ENCODE peak calls at places on chromosome 10, in nine cellular contexts. One of them, this sample, is unnamed.

GRCh38 chr10:124890225-124890624 is 51.7 kb upstream of the ZRANB1 start:
- DNase-seq in tibial artery: no peak
- DNase-seq in activated B cell treated with CpG ODN at 0.5 μM for 24 hours: no peak
- DNase-seq in activated CD4-positive, alpha-beta T cell treated with anti-CD3 and anti-CD28 coated beads, Interleukin-2, amount 50 U/mL, for 1 hour: no peak
- DNase-seq in cardiac fibroblast: no peak
- DNase-seq in NAMALWA: no peak
- DNase-seq in colonic mucosa: no peak
- DNase-seq in left cardiac atrium: no peak
- DNase-seq in HFF-Myc: no peak
- DNase-seq in this sample: no peak

GRCh38 chr10:77320852-77321496 is 316.6 kb downstream of the KCNMA1 start:
- DNase-seq in NAMALWA: no peak
- DNase-seq in cardiac fibroblast: peak
- DNase-seq in HFF-Myc: peak
- DNase-seq in left cardiac atrium: no peak
- DNase-seq in activated CD4-positive, alpha-beta T cell treated with anti-CD3 and anti-CD28 coated beads, Interleukin-2, amount 50 U/mL, for 1 hour: no peak
- DNase-seq in tibial artery: no peak
- DNase-seq in activated B cell treated with CpG ODN at 0.5 μM for 24 hours: no peak
- DNase-seq in colonic mucosa: no peak
- DNase-seq in this sample: no peak

GRCh38 chr10:76647276-76647675 is 990.3 kb downstream of the KCNMA1 start:
- DNase-seq in left cardiac atrium: no peak
- DNase-seq in activated B cell treated with CpG ODN at 0.5 μM for 24 hours: no peak
- DNase-seq in HFF-Myc: no peak
- DNase-seq in colonic mucosa: no peak
- DNase-seq in tibial artery: no peak
- DNase-seq in activated CD4-positive, alpha-beta T cell treated with anti-CD3 and anti-CD28 coated beads, Interleukin-2, amount 50 U/mL, for 1 hour: no peak
- DNase-seq in NAMALWA: no peak
- DNase-seq in cardiac fibroblast: no peak
- DNase-seq in this sample: no peak

GRCh38 chr10:58531084-58531695 is 18.5 kb downstream of the BICC1 start:
- DNase-seq in tibial artery: no peak
- DNase-seq in HFF-Myc: peak
- DNase-seq in activated CD4-positive, alpha-beta T cell treated with anti-CD3 and anti-CD28 coated beads, Interleukin-2, amount 50 U/mL, for 1 hour: peak
- DNase-seq in colonic mucosa: peak
- DNase-seq in NAMALWA: peak
- DNase-seq in left cardiac atrium: peak
- DNase-seq in activated B cell treated with CpG ODN at 0.5 μM for 24 hours: no peak
- DNase-seq in cardiac fibroblast: peak
- DNase-seq in this sample: peak

GRCh38 chr10:72736176-72736795 is 44.3 kb downstream of the MCU start:
- DNase-seq in activated B cell treated with CpG ODN at 0.5 μM for 24 hours: no peak
- DNase-seq in colonic mucosa: no peak
- DNase-seq in NAMALWA: no peak
- DNase-seq in cardiac fibroblast: peak
- DNase-seq in HFF-Myc: no peak
- DNase-seq in activated CD4-positive, alpha-beta T cell treated with anti-CD3 and anti-CD28 coated beads, Interleukin-2, amount 50 U/mL, for 1 hour: no peak
- DNase-seq in left cardiac atrium: no peak
- DNase-seq in tibial artery: no peak
- DNase-seq in this sample: no peak

GRCh38 chr10:17643339-17643754 is 604 bp upstream of the STAM start:
- DNase-seq in cardiac fibroblast: peak
- DNase-seq in NAMALWA: no peak
- DNase-seq in HFF-Myc: no peak
- DNase-seq in colonic mucosa: no peak
- DNase-seq in left cardiac atrium: peak
- DNase-seq in tibial artery: peak
- DNase-seq in activated CD4-positive, alpha-beta T cell treated with anti-CD3 and anti-CD28 coated beads, Interleukin-2, amount 50 U/mL, for 1 hour: peak
- DNase-seq in activated B cell treated with CpG ODN at 0.5 μM for 24 hours: peak
- DNase-seq in this sample: no peak

GRCh38 chr10:17452060-17452894 is 2.1 kb downstream of the ST8SIA6 start:
- DNase-seq in colonic mucosa: no peak
- DNase-seq in activated B cell treated with CpG ODN at 0.5 μM for 24 hours: no peak
- DNase-seq in activated CD4-positive, alpha-beta T cell treated with anti-CD3 and anti-CD28 coated beads, Interleukin-2, amount 50 U/mL, for 1 hour: no peak
- DNase-seq in tibial artery: no peak
- DNase-seq in cardiac fibroblast: no peak
- DNase-seq in HFF-Myc: no peak
- DNase-seq in NAMALWA: no peak
- DNase-seq in left cardiac atrium: no peak
- DNase-seq in this sample: no peak

GRCh38 chr10:124916098-124916584 is 25.8 kb upstream of the ZRANB1 start:
- DNase-seq in tibial artery: no peak
- DNase-seq in cardiac fibroblast: peak
- DNase-seq in NAMALWA: no peak
- DNase-seq in activated CD4-positive, alpha-beta T cell treated with anti-CD3 and anti-CD28 coated beads, Interleukin-2, amount 50 U/mL, for 1 hour: no peak
- DNase-seq in HFF-Myc: no peak
- DNase-seq in activated B cell treated with CpG ODN at 0.5 μM for 24 hours: no peak
- DNase-seq in colonic mucosa: no peak
- DNase-seq in left cardiac atrium: no peak
- DNase-seq in this sample: no peak

GRCh38 chr10:6348091-6348862 is 145.5 kb downstream of the PFKFB3 start:
- DNase-seq in colonic mucosa: peak
- DNase-seq in HFF-Myc: no peak
- DNase-seq in cardiac fibroblast: no peak
- DNase-seq in activated B cell treated with CpG ODN at 0.5 μM for 24 hours: peak
- DNase-seq in tibial artery: no peak
- DNase-seq in left cardiac atrium: peak
- DNase-seq in activated CD4-positive, alpha-beta T cell treated with anti-CD3 and anti-CD28 coated beads, Interleukin-2, amount 50 U/mL, for 1 hour: peak
- DNase-seq in NAMALWA: peak
- DNase-seq in this sample: peak

GRCh38 chr10:124259139-124259825 is 159.4 kb downstream of the OAT start:
- DNase-seq in NAMALWA: peak
- DNase-seq in colonic mucosa: no peak
- DNase-seq in activated CD4-positive, alpha-beta T cell treated with anti-CD3 and anti-CD28 coated beads, Interleukin-2, amount 50 U/mL, for 1 hour: no peak
- DNase-seq in left cardiac atrium: no peak
- DNase-seq in HFF-Myc: no peak
- DNase-seq in activated B cell treated with CpG ODN at 0.5 μM for 24 hours: no peak
- DNase-seq in cardiac fibroblast: no peak
- DNase-seq in tibial artery: no peak
- DNase-seq in this sample: peak

GRCh38 chr10:34885901-34886300 is 70.8 kb upstream of the PARD3 start:
- DNase-seq in left cardiac atrium: no peak
- DNase-seq in activated CD4-positive, alpha-beta T cell treated with anti-CD3 and anti-CD28 coated beads, Interleukin-2, amount 50 U/mL, for 1 hour: no peak
- DNase-seq in colonic mucosa: no peak
- DNase-seq in HFF-Myc: no peak
- DNase-seq in NAMALWA: no peak
- DNase-seq in cardiac fibroblast: no peak
- DNase-seq in tibial artery: no peak
- DNase-seq in activated B cell treated with CpG ODN at 0.5 μM for 24 hours: no peak
- DNase-seq in this sample: no peak

GRCh38 chr10:91901784-91902677 is 7.3 kb downstream of the FGFBP3 start:
- DNase-seq in left cardiac atrium: no peak
- DNase-seq in NAMALWA: no peak
- DNase-seq in tibial artery: no peak
- DNase-seq in colonic mucosa: peak
- DNase-seq in HFF-Myc: peak
- DNase-seq in cardiac fibroblast: peak
- DNase-seq in activated B cell treated with CpG ODN at 0.5 μM for 24 hours: no peak
- DNase-seq in activated CD4-positive, alpha-beta T cell treated with anti-CD3 and anti-CD28 coated beads, Interleukin-2, amount 50 U/mL, for 1 hour: peak
- DNase-seq in this sample: peak

GRCh38 chr10:57338823-57339558 is 928.7 kb downstream of the IPMK start:
- DNase-seq in NAMALWA: peak
- DNase-seq in HFF-Myc: peak
- DNase-seq in colonic mucosa: no peak
- DNase-seq in tibial artery: no peak
- DNase-seq in activated B cell treated with CpG ODN at 0.5 μM for 24 hours: no peak
- DNase-seq in cardiac fibroblast: peak
- DNase-seq in activated CD4-positive, alpha-beta T cell treated with anti-CD3 and anti-CD28 coated beads, Interleukin-2, amount 50 U/mL, for 1 hour: no peak
- DNase-seq in left cardiac atrium: no peak
- DNase-seq in this sample: peak

GRCh38 chr10:123462760-123463159 is 203.4 kb upstream of the GPR26 start:
- DNase-seq in colonic mucosa: no peak
- DNase-seq in HFF-Myc: no peak
- DNase-seq in activated B cell treated with CpG ODN at 0.5 μM for 24 hours: no peak
- DNase-seq in tibial artery: no peak
- DNase-seq in left cardiac atrium: no peak
- DNase-seq in activated CD4-positive, alpha-beta T cell treated with anti-CD3 and anti-CD28 coated beads, Interleukin-2, amount 50 U/mL, for 1 hour: no peak
- DNase-seq in NAMALWA: no peak
- DNase-seq in cardiac fibroblast: no peak
- DNase-seq in this sample: no peak

GRCh38 chr10:8112230-8112915 is 57.9 kb downstream of the GATA3 start:
- DNase-seq in left cardiac atrium: no peak
- DNase-seq in tibial artery: no peak
- DNase-seq in activated B cell treated with CpG ODN at 0.5 μM for 24 hours: no peak
- DNase-seq in activated CD4-positive, alpha-beta T cell treated with anti-CD3 and anti-CD28 coated beads, Interleukin-2, amount 50 U/mL, for 1 hour: no peak
- DNase-seq in cardiac fibroblast: no peak
- DNase-seq in NAMALWA: no peak
- DNase-seq in colonic mucosa: no peak
- DNase-seq in HFF-Myc: no peak
- DNase-seq in this sample: no peak

GRCh38 chr10:33760544-33760943 is 426.1 kb upstream of the NRP1 start:
- DNase-seq in activated B cell treated with CpG ODN at 0.5 μM for 24 hours: no peak
- DNase-seq in colonic mucosa: no peak
- DNase-seq in activated CD4-positive, alpha-beta T cell treated with anti-CD3 and anti-CD28 coated beads, Interleukin-2, amount 50 U/mL, for 1 hour: no peak
- DNase-seq in tibial artery: no peak
- DNase-seq in HFF-Myc: no peak
- DNase-seq in cardiac fibroblast: no peak
- DNase-seq in NAMALWA: no peak
- DNase-seq in left cardiac atrium: no peak
- DNase-seq in this sample: no peak

GRCh38 chr10:37146443-37146842 is 21.0 kb downstream of the ANKRD30A start:
- DNase-seq in HFF-Myc: no peak
- DNase-seq in colonic mucosa: no peak
- DNase-seq in tibial artery: no peak
- DNase-seq in left cardiac atrium: no peak
- DNase-seq in activated B cell treated with CpG ODN at 0.5 μM for 24 hours: no peak
- DNase-seq in activated CD4-positive, alpha-beta T cell treated with anti-CD3 and anti-CD28 coated beads, Interleukin-2, amount 50 U/mL, for 1 hour: no peak
- DNase-seq in NAMALWA: peak
- DNase-seq in cardiac fibroblast: no peak
- DNase-seq in this sample: peak

GRCh38 chr10:99993994-99994689 is 15.6 kb downstream of the DNMBP start:
- DNase-seq in colonic mucosa: peak
- DNase-seq in NAMALWA: peak
- DNase-seq in activated CD4-positive, alpha-beta T cell treated with anti-CD3 and anti-CD28 coated beads, Interleukin-2, amount 50 U/mL, for 1 hour: peak
- DNase-seq in tibial artery: peak
- DNase-seq in cardiac fibroblast: peak
- DNase-seq in left cardiac atrium: peak
- DNase-seq in activated B cell treated with CpG ODN at 0.5 μM for 24 hours: peak
- DNase-seq in HFF-Myc: peak
- DNase-seq in this sample: peak

GRCh38 chr10:124414077-124414476 is 4.6 kb downstream of the OAT start:
- DNase-seq in NAMALWA: no peak
- DNase-seq in tibial artery: no peak
- DNase-seq in activated CD4-positive, alpha-beta T cell treated with anti-CD3 and anti-CD28 coated beads, Interleukin-2, amount 50 U/mL, for 1 hour: no peak
- DNase-seq in HFF-Myc: no peak
- DNase-seq in activated B cell treated with CpG ODN at 0.5 μM for 24 hours: no peak
- DNase-seq in colonic mucosa: no peak
- DNase-seq in cardiac fibroblast: peak
- DNase-seq in left cardiac atrium: no peak
- DNase-seq in this sample: no peak

GRCh38 chr10:63227207-63227895 is 94.2 kb downstream of the NRBF2 start:
- DNase-seq in HFF-Myc: no peak
- DNase-seq in tibial artery: no peak
- DNase-seq in colonic mucosa: no peak
- DNase-seq in activated CD4-positive, alpha-beta T cell treated with anti-CD3 and anti-CD28 coated beads, Interleukin-2, amount 50 U/mL, for 1 hour: no peak
- DNase-seq in left cardiac atrium: no peak
- DNase-seq in cardiac fibroblast: no peak
- DNase-seq in NAMALWA: no peak
- DNase-seq in activated B cell treated with CpG ODN at 0.5 μM for 24 hours: no peak
- DNase-seq in this sample: no peak

GRCh38 chr10:83612050-83612449 is 527.3 kb upstream of the GHITM start:
- DNase-seq in NAMALWA: no peak
- DNase-seq in activated B cell treated with CpG ODN at 0.5 μM for 24 hours: no peak
- DNase-seq in colonic mucosa: no peak
- DNase-seq in tibial artery: no peak
- DNase-seq in cardiac fibroblast: peak
- DNase-seq in activated CD4-positive, alpha-beta T cell treated with anti-CD3 and anti-CD28 coated beads, Interleukin-2, amount 50 U/mL, for 1 hour: no peak
- DNase-seq in left cardiac atrium: no peak
- DNase-seq in HFF-Myc: no peak
- DNase-seq in this sample: no peak

GRCh38 chr10:120719333-120719732 is 131.8 kb upstream of the WDR11 start:
- DNase-seq in colonic mucosa: no peak
- DNase-seq in left cardiac atrium: no peak
- DNase-seq in tibial artery: no peak
- DNase-seq in cardiac fibroblast: no peak
- DNase-seq in HFF-Myc: no peak
- DNase-seq in NAMALWA: no peak
- DNase-seq in activated CD4-positive, alpha-beta T cell treated with anti-CD3 and anti-CD28 coated beads, Interleukin-2, amount 50 U/mL, for 1 hour: no peak
- DNase-seq in activated B cell treated with CpG ODN at 0.5 μM for 24 hours: no peak
- DNase-seq in this sample: no peak

GRCh38 chr10:128792426-128793140 is 666.4 kb upstream of the MKI67 start:
- DNase-seq in HFF-Myc: no peak
- DNase-seq in left cardiac atrium: no peak
- DNase-seq in colonic mucosa: no peak
- DNase-seq in NAMALWA: no peak
- DNase-seq in tibial artery: no peak
- DNase-seq in cardiac fibroblast: no peak
- DNase-seq in activated CD4-positive, alpha-beta T cell treated with anti-CD3 and anti-CD28 coated beads, Interleukin-2, amount 50 U/mL, for 1 hour: no peak
- DNase-seq in activated B cell treated with CpG ODN at 0.5 μM for 24 hours: no peak
- DNase-seq in this sample: no peak

GRCh38 chr10:37496061-37496460 is 361.3 kb downstream of the ZNF248 start:
- DNase-seq in cardiac fibroblast: no peak
- DNase-seq in left cardiac atrium: no peak
- DNase-seq in NAMALWA: no peak
- DNase-seq in colonic mucosa: no peak
- DNase-seq in activated CD4-positive, alpha-beta T cell treated with anti-CD3 and anti-CD28 coated beads, Interleukin-2, amount 50 U/mL, for 1 hour: no peak
- DNase-seq in activated B cell treated with CpG ODN at 0.5 μM for 24 hours: no peak
- DNase-seq in HFF-Myc: no peak
- DNase-seq in tibial artery: no peak
- DNase-seq in this sample: no peak

GRCh38 chr10:74924251-74924954 is 98.0 kb downstream of the KAT6B start:
- DNase-seq in tibial artery: no peak
- DNase-seq in colonic mucosa: no peak
- DNase-seq in left cardiac atrium: no peak
- DNase-seq in HFF-Myc: peak
- DNase-seq in NAMALWA: no peak
- DNase-seq in activated B cell treated with CpG ODN at 0.5 μM for 24 hours: no peak
- DNase-seq in cardiac fibroblast: peak
- DNase-seq in activated CD4-positive, alpha-beta T cell treated with anti-CD3 and anti-CD28 coated beads, Interleukin-2, amount 50 U/mL, for 1 hour: no peak
- DNase-seq in this sample: no peak

GRCh38 chr10:91907033-91907594 is 2.2 kb downstream of the FGFBP3 start:
- DNase-seq in left cardiac atrium: no peak
- DNase-seq in activated B cell treated with CpG ODN at 0.5 μM for 24 hours: no peak
- DNase-seq in tibial artery: no peak
- DNase-seq in cardiac fibroblast: no peak
- DNase-seq in HFF-Myc: no peak
- DNase-seq in colonic mucosa: no peak
- DNase-seq in activated CD4-positive, alpha-beta T cell treated with anti-CD3 and anti-CD28 coated beads, Interleukin-2, amount 50 U/mL, for 1 hour: no peak
- DNase-seq in NAMALWA: no peak
- DNase-seq in this sample: no peak

GRCh38 chr10:47031251-47031952 is 120.2 kb downstream of the PTPN20 start:
- DNase-seq in activated B cell treated with CpG ODN at 0.5 μM for 24 hours: peak
- DNase-seq in tibial artery: peak
- DNase-seq in colonic mucosa: no peak
- DNase-seq in cardiac fibroblast: no peak
- DNase-seq in NAMALWA: peak
- DNase-seq in left cardiac atrium: no peak
- DNase-seq in HFF-Myc: no peak
- DNase-seq in activated CD4-positive, alpha-beta T cell treated with anti-CD3 and anti-CD28 coated beads, Interleukin-2, amount 50 U/mL, for 1 hour: no peak
- DNase-seq in this sample: peak

GRCh38 chr10:63929826-63930467 is 408.7 kb downstream of the REEP3 start:
- DNase-seq in HFF-Myc: peak
- DNase-seq in NAMALWA: no peak
- DNase-seq in activated B cell treated with CpG ODN at 0.5 μM for 24 hours: no peak
- DNase-seq in tibial artery: no peak
- DNase-seq in activated CD4-positive, alpha-beta T cell treated with anti-CD3 and anti-CD28 coated beads, Interleukin-2, amount 50 U/mL, for 1 hour: no peak
- DNase-seq in cardiac fibroblast: no peak
- DNase-seq in colonic mucosa: no peak
- DNase-seq in left cardiac atrium: no peak
- DNase-seq in this sample: no peak

GRCh38 chr10:92880233-92880861 is 32.0 kb downstream of the EXOC6 start:
- DNase-seq in cardiac fibroblast: peak
- DNase-seq in NAMALWA: peak
- DNase-seq in HFF-Myc: peak
- DNase-seq in colonic mucosa: no peak
- DNase-seq in activated CD4-positive, alpha-beta T cell treated with anti-CD3 and anti-CD28 coated beads, Interleukin-2, amount 50 U/mL, for 1 hour: no peak
- DNase-seq in tibial artery: no peak
- DNase-seq in activated B cell treated with CpG ODN at 0.5 μM for 24 hours: no peak
- DNase-seq in left cardiac atrium: no peak
- DNase-seq in this sample: peak

This sample was measured in RPMI8226.